ENCODE peak calls at places on chromosomes 13 and 19, in eight cellular contexts. K is fibroblast of lung, N is GM23338, B is Caco-2, W is lower lobe of right lung, S is cardiac muscle cell, T is mucosa of descending colon, V is left ventricle myocardium inferior. O is an unnamed sample. For H3K4me1, the result is how much of the 10 kb centered on the place peaks cover.

GRCh38 chr13:24617394-24618218 is 62.6 kb upstream of the ATP12A start:
- DNase-seq in K (no peak), N (no peak), B (peak), W (no peak), S (no peak), T (no peak), V (no peak), O (no peak)

GRCh38 chr19:12194827-12195500 is 32.1 kb downstream of the ZNF136 start:
- DNase-seq in K (peak), N (peak), B (no peak), W (peak), S (peak), T (peak), V (peak), O (peak)

GRCh38 chr13:81048026-81048461 is 707.1 kb upstream of the SPRY2 start:
- DNase-seq in K (no peak), N (no peak), B (no peak), W (no peak), S (no peak), T (no peak), V (no peak), O (no peak)

GRCh38 chr13:110216403-110217041 is 90.4 kb downstream of the COL4A1 start:
- DNase-seq in K (peak), N (no peak), B (no peak), W (no peak), S (peak), T (no peak), V (no peak), O (peak)

GRCh38 chr13:20354722-20355121 is 122.6 kb upstream of the GJB6 start:
- DNase-seq in K (no peak), N (no peak), B (no peak), W (no peak), S (no peak), T (no peak), V (no peak), O (no peak)

GRCh38 chr19:15328312-15328711 is 4.0 kb downstream of the BRD4 start:
- DNase-seq in K (peak), N (no peak), B (no peak), W (no peak), S (no peak), T (no peak), V (no peak), O (peak)

GRCh38 chr19:49058592-49058991 is 1.0 kb upstream of the CGB7 start:
- DNase-seq in K (peak), N (no peak), B (peak), W (no peak), S (peak), T (no peak), V (no peak), O (no peak)

GRCh38 chr13:111474136-111475002 is 153.9 kb downstream of the TEX29 start:
- DNase-seq in K (peak), N (peak), B (peak), W (no peak), S (peak), T (no peak), V (no peak), O (no peak)

GRCh38 chr13:97028441-97029299 is 34.4 kb upstream of the OXGR1 start:
- DNase-seq in K (peak), N (peak), B (peak), W (no peak), S (peak), T (peak), V (peak), O (no peak)

GRCh38 chr19:41641879-41642485 is 15.1 kb upstream of the CEACAM4 start:
- DNase-seq in K (peak), N (peak), B (peak), W (peak), S (peak), T (peak), V (no peak), O (no peak)

GRCh38 chr13:50015263-50015662 is at the start of gene KCNRG:
- DNase-seq in K (peak), N (peak), B (no peak), W (no peak), S (peak), T (no peak), V (no peak), O (no peak)

GRCh38 chr13:30862707-30863106 is 43.4 kb upstream of the MEDAG start:
- DNase-seq in K (peak), N (peak), B (no peak), W (peak), S (peak), T (peak), V (peak), O (no peak)

GRCh38 chr19:29737461-29738000 is 22.5 kb upstream of the C19orf12 start:
- DNase-seq in K (no peak), N (no peak), B (no peak), W (no peak), S (no peak), T (no peak), V (no peak), O (no peak)

GRCh38 chr19:2983351-2984195 is 6.2 kb downstream of the TLE6 start:
- DNase-seq in K (peak), N (peak), B (peak), W (no peak), S (peak), T (peak), V (peak), O (no peak)

GRCh38 chr19:11197291-11198174 is at the start of gene KANK2:
- DNase-seq in K (peak), N (peak), B (peak), W (peak), S (peak), T (peak), V (peak), O (peak)

GRCh38 chr19:44111910-44112463 is 1.2 kb upstream of the ZNF225 start:
- DNase-seq in K (peak), N (peak), B (peak), W (no peak), S (peak), T (no peak), V (no peak), O (no peak)

GRCh38 chr13:59722580-59722900 is 441.2 kb downstream of the DIAPH3 start:
- DNase-seq in K (no peak), N (no peak), B (no peak), W (no peak), S (no peak), T (no peak), V (no peak), O (no peak)

GRCh38 chr19:43465468-43466120 is at the start of gene LYPD3:
- DNase-seq in K (no peak), N (peak), B (no peak), W (no peak), S (peak), T (peak), V (no peak), O (peak)

GRCh38 chr13:35496011-35496410 is 19.5 kb upstream of the MAB21L1 start:
- DNase-seq in K (no peak), N (no peak), B (no peak), W (no peak), S (no peak), T (no peak), V (no peak), O (no peak)

GRCh38 chr19:18660939-18661338 is 22.5 kb upstream of the CRTC1 start:
- DNase-seq in K (no peak), N (no peak), B (no peak), W (no peak), S (no peak), T (no peak), V (no peak), O (no peak)

GRCh38 chr13:111384441-111385181 is 64.2 kb downstream of the TEX29 start:
- DNase-seq in K (no peak), N (no peak), B (no peak), W (no peak), S (no peak), T (no peak), V (no peak), O (peak)

GRCh38 chr19:3474614-3475013 is 5.7 kb downstream of the SMIM24 start:
- DNase-seq in K (no peak), N (no peak), B (no peak), W (no peak), S (no peak), T (no peak), V (no peak), O (no peak)

GRCh38 chr13:103308700-103309099 is 242.5 kb upstream of the SLC10A2 start:
- DNase-seq in K (no peak), N (no peak), B (no peak), W (no peak), S (no peak), T (no peak), V (no peak), O (no peak)

GRCh38 chr13:99528547-99528946 is 27.3 kb downstream of the TM9SF2 start:
- DNase-seq in K (no peak), N (no peak), B (peak), W (no peak), S (peak), T (no peak), V (no peak), O (no peak)

GRCh38 chr19:2720777-2721569 is at the start of gene DIRAS1:
- DNase-seq in K (no peak), N (peak), B (no peak), W (no peak), S (no peak), T (no peak), V (no peak), O (no peak)

GRCh38 chr13:39577203-39577602 is 25.8 kb downstream of the LHFPL6 start:
- DNase-seq in K (no peak), N (no peak), B (no peak), W (no peak), S (no peak), T (no peak), V (no peak), O (no peak)

GRCh38 chr19:7216373-7216902 is 77.8 kb downstream of the INSR start:
- DNase-seq in K (no peak), N (no peak), B (no peak), W (no peak), S (no peak), T (no peak), V (no peak), O (no peak)

GRCh38 chr13:33639640-33640080 is 178.3 kb upstream of the RFC3 start:
- DNase-seq in K (no peak), N (no peak), B (no peak), W (no peak), S (no peak), T (no peak), V (no peak), O (no peak)

GRCh38 chr13:32256243-32256642 is 58.9 kb downstream of the ZAR1L start:
- DNase-seq in K (no peak), N (no peak), B (no peak), W (no peak), S (no peak), T (no peak), V (no peak), O (no peak)
- TF ChIP-seq CTCF in K (no peak), N (no peak), B (no peak), W (no peak), S (no peak), T (no peak), V (no peak), O (no peak)

DNA sequence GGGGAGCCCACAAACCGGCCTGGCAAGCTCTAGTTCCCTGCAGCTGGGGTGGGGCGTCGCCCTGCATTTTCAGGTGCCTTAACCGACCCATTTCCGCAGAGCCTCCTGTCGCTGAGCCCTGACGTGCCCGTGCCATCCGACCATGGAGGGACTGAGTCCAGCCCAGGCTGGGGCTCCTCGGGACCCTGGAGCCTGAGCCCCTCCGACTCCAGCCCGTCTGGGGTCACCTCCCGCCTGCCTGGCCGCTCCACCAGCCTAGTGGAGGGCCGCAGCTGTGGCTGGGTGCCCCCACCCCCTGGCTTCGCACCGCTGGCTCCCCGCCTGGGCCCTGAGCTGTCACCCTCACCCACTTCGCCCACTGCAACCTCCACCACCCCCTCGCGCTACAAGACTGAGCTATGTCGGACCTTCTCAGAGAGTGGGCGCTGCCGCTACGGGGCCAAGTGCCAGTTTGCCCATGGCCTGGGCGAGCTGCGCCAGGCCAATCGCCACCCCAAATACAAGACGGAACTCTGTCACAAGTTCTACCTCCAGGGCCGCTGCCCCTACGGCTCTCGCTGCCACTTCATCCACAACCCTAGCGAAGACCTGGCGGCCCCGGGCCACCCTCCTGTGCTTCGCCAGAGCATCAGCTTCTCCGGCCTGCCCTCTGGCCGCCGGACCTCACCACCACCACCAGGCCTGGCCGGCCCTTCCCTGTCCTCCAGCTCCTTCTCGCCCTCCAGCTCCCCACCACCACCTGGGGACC is 1.2 kb downstream of the ZFP36 start:
- DNase-seq in K (no peak), N (peak), B (peak), W (peak), S (peak), T (peak), V (peak), O (peak)
- H3K4me1 ChIP-seq in K (under half), N (half or more), B (under half), W (under half), S (under half), T (under half), V (half or more), O (half or more)

GRCh38 chr19:51971624-51972023 is 15.0 kb downstream of the ZNF350 start:
- DNase-seq in K (peak), N (peak), B (peak), W (no peak), S (peak), T (no peak), V (no peak), O (no peak)
- H3K4me3 ChIP-seq in K (no peak), N (no peak), B (no peak), W (no peak), S (no peak), T (no peak), V (no peak), O (no peak)

GRCh38 chr13:72565893-72566292 is 161.5 kb downstream of the MZT1 start:
- DNase-seq in K (no peak), N (peak), B (peak), W (no peak), S (peak), T (no peak), V (no peak), O (no peak)
- TF ChIP-seq CTCF in K (peak), N (peak), B (peak), W (peak), S (peak), T (no peak), V (peak), O (peak)

GRCh38 chr19:45601115-45601514 is 897 bp downstream of the GPR4 start:
- DNase-seq in K (no peak), N (no peak), B (no peak), W (no peak), S (no peak), T (no peak), V (no peak), O (no peak)
- H3K4me1 ChIP-seq in K (under half), N (under half), B (under half), W (under half), S (under half), T (under half), V (half or more), O (half or more)

DNA sequence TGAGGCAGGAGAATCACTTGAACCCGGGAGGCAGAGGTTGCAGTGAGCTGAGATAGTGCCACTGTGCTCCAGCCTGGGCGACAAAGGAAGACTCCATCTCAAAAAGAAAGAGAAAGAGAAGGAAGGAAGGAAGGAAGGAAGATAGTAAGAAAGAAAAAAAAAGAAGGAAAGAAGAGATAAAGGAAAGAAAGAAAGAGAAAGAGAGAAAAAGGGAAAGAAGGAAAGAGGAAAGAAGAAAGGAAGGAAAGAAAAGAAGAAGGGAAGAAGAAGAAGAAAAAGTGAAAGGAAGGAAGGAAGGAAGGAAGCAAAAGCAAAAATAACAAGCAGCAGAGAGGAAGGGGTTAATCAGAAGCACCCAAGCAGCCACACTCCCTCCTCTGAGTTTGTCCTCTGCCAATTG is 32.1 kb downstream of the NWD1 start:
- DNase-seq in K (no peak), N (no peak), B (no peak), W (no peak), S (no peak), T (no peak), V (no peak), O (no peak)
- H3K4me3 ChIP-seq in K (no peak), N (no peak), B (no peak), W (no peak), S (no peak), T (no peak), V (no peak), O (no peak)

O was measured in spleen.